ENCODE peak calls at places on chromosome 15, in nine cellular contexts. H is HEK293T; C is left ventricle myocardium inferior; U is adipocyte; O is fibroblast of mammary gland; L is iPS-NIHi11; J is T-helper 17 cell; T is SHP77; N is activated CD8-positive, alpha-beta memory T cell treated with anti-CD3 and anti-CD28 coated beads for 24 hours. G is an unnamed sample.

GRCh38 chr15:57570994-57571393 is 20.7 kb upstream of the MYZAP start:
- DNase-seq in H (no peak), C (no peak), U (peak; percentile 42), O (peak; percentile 68), L (no peak), J (no peak), T (no peak), N (no peak), G (no peak)

GRCh38 chr15:62488383-62488782 is 323.3 kb upstream of the C2CD4B start:
- DNase-seq in H (no peak), C (no peak), U (no peak), O (peak; percentile 47), L (no peak), J (no peak), T (no peak), N (no peak), G (no peak)

GRCh38 chr15:83108266-83109219 is 1.1 kb downstream of the TM6SF1 start:
- DNase-seq in H (no peak), C (peak; percentile 56), U (no peak), O (no peak), L (no peak), J (no peak), T (peak; percentile 41), N (peak; percentile 67), G (no peak)

GRCh38 chr15:29677871-29678431 is 144.3 kb downstream of the TJP1 start:
- DNase-seq in H (no peak), C (no peak), U (no peak), O (no peak), L (no peak), J (no peak), T (peak; percentile 55), N (no peak), G (no peak)

GRCh38 chr15:85727068-85727467 is 67.7 kb downstream of the KLHL25 start:
- DNase-seq in H (no peak), C (no peak), U (peak; percentile 78), O (peak; percentile 59), L (no peak), J (no peak), T (no peak), N (no peak), G (no peak)

GRCh38 chr15:55526559-55527036 is 18.6 kb upstream of the DNAAF4 start:
- DNase-seq in H (peak; percentile 50), C (no peak), U (peak; percentile 71), O (peak; percentile 74), L (peak; percentile 59), J (no peak), T (peak; percentile 69), N (no peak), G (peak; percentile 59)

GRCh38 chr15:78429477-78429876 is 8.5 kb upstream of the IREB2 start:
- DNase-seq in H (no peak), C (no peak), U (no peak), O (no peak), L (no peak), J (no peak), T (peak; percentile 54), N (no peak), G (no peak)

GRCh38 chr15:60740787-60741354 is 261.9 kb upstream of the ICE2 start:
- DNase-seq in H (no peak), C (no peak), U (peak; percentile 30), O (peak; percentile 77), L (no peak), J (no peak), T (no peak), N (no peak), G (no peak)

GRCh38 chr15:62165029-62165792 is at the start of gene C2CD4B:
- DNase-seq in H (no peak), C (peak; percentile 68), U (no peak), O (no peak), L (peak; percentile 70), J (peak; percentile 22), T (no peak), N (peak; percentile 63), G (no peak)

GRCh38 chr15:63968700-63969099 is 77.6 kb downstream of the DAPK2 start:
- DNase-seq in H (no peak), C (no peak), U (no peak), O (no peak), L (peak; percentile 41), J (no peak), T (no peak), N (peak; percentile 51), G (no peak)

GRCh38 chr15:63339836-63340235 is 41.8 kb downstream of the CA12 start:
- DNase-seq in H (no peak), C (no peak), U (no peak), O (no peak), L (no peak), J (no peak), T (no peak), N (no peak), G (no peak)